ENCODE peak calls at places on chromosomes 1 and 21, in ten cellular contexts. W is HCT116, C is endothelial cell of umbilical vein, M is uterus, N is body of pancreas, D is ovary, X is esophagus squamous epithelium, F is tibial nerve, R is esophagus muscularis mucosa, K is sigmoid colon. Z is an unnamed sample.

GRCh38 chr1:5485968-5486665 is 506.1 kb downstream of the NPHP4 start:
- DNase-seq in D (no peak), W (no peak), R (no peak), K (no peak), F (no peak), N (no peak), M (no peak), C (no peak), X (no peak), Z (no peak)

GRCh38 chr1:17134724-17135123 is 15.5 kb upstream of the PADI2 start:
- DNase-seq in C (no peak), W (no peak), R (no peak), K (no peak), N (no peak), F (no peak), M (no peak), X (no peak), D (no peak), Z (no peak)

GRCh38 chr1:65105596-65105995 is 42.4 kb upstream of the AK4 start:
- DNase-seq in X (no peak), R (no peak), F (no peak), W (no peak), K (no peak), D (no peak), C (no peak), M (no peak), N (no peak), Z (no peak)

GRCh38 chr1:68111804-68112436 is 61.5 kb upstream of the DIRAS3 start:
- DNase-seq in C (peak; percentile 88), K (peak; percentile 88), R (peak; percentile 92), N (peak; percentile 55), W (peak; percentile 45), D (peak; percentile 82), F (peak; percentile 41), X (no peak), M (peak; percentile 64), Z (peak; percentile 93)

GRCh38 chr1:239819075-239819474 is 272.6 kb upstream of the FMN2 start:
- DNase-seq in W (no peak), F (no peak), R (no peak), K (no peak), M (no peak), C (no peak), X (no peak), N (no peak), D (no peak), Z (no peak)

GRCh38 chr21:46118305-46118870 is 20.5 kb downstream of the COL6A2 start:
- DNase-seq in X (no peak), C (no peak), D (peak; percentile 20), M (no peak), R (no peak), F (peak; percentile 10), K (peak; percentile 60), N (no peak), W (no peak), Z (no peak)

GRCh38 chr1:208004851-208005250 is 93.9 kb upstream of the CD34 start:
- DNase-seq in F (no peak), N (no peak), M (no peak), K (no peak), X (no peak), D (no peak), C (no peak), R (no peak), W (no peak), Z (peak; percentile 65)

GRCh38 chr1:8161546-8162110 is 135.5 kb upstream of the ERRFI1 start:
- DNase-seq in F (no peak), K (no peak), R (no peak), X (no peak), W (no peak), C (no peak), D (no peak), M (no peak), N (no peak), Z (no peak)

GRCh38 chr1:18299441-18300338 is 181.0 kb upstream of the KLHDC7A start:
- DNase-seq in F (no peak), M (no peak), W (peak; percentile 10), D (no peak), K (no peak), C (no peak), X (no peak), R (no peak), N (peak; percentile 26), Z (no peak)

GRCh38 chr1:156740679-156741612 is at the start of gene MRPL24:
- DNase-seq in D (peak; percentile 98), W (peak; percentile 100), K (peak; percentile 99), N (peak; percentile 98), R (peak; percentile 99), M (peak; percentile 97), C (peak; percentile 99), F (peak; percentile 95), X (peak; percentile 91), Z (peak; percentile 99)

GRCh38 chr1:64092851-64093371 is 110.5 kb upstream of the UBE2U start:
- DNase-seq in M (no peak), R (no peak), X (no peak), C (no peak), F (no peak), K (no peak), W (no peak), N (no peak), D (no peak), Z (no peak)

GRCh38 chr1:6378096-6378746 is 15.3 kb downstream of the ACOT7 start:
- DNase-seq in K (no peak), N (no peak), F (no peak), X (no peak), D (no peak), M (no peak), R (no peak), W (no peak), C (no peak), Z (no peak)

GRCh38 chr1:94417962-94418663 is at the start of gene ABCD3:
- DNase-seq in K (peak; percentile 99), F (peak; percentile 95), W (peak; percentile 83), M (peak; percentile 99), C (peak; percentile 98), R (peak; percentile 98), D (peak; percentile 98), X (peak; percentile 74), N (peak; percentile 96), Z (peak; percentile 97)
- TF ChIP-seq POLR2A in K (peak; percentile 74), F (peak; percentile 66), W (peak; percentile 63), M (peak; percentile 91), C (peak; percentile 66), R (peak; percentile 22), D (peak; percentile 40), X (peak; percentile 40), N (peak; percentile 94), Z (peak; percentile 52)

DNA sequence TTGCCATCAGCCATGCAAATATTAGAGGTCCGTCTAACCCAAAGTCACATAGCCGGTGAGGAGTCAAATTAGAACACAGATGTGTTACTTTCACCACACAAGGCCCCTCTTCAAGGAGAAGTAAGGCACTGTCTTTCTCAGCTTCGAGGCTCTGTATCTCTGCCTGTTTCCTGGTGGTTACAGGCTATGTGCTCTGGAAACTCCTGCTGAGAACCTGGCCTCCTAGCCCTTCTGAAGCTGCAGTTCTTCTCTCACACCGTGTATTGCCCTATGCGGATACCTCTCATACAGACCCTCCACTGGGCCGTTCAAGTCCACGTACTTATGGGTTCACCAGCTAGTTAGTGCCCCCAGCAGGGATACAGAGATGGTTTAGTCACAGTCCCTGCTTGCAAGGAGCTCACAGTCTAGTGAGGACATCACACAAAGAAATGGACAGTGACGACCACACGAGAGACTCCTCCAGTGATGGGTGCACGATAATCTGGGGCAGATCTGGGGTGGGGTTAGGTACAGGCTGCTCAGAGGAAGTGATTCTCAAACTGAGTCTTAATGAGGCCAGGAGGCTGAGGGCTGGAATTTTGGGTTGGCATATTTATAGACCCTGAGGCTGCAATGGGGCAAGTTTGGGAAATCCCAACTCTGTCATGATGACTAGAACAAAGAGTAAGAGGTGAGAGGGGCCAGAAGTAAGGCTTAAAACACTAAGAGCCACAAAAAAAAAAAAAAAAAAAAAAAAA is 22.8 kb upstream of the ELOA start:
- DNase-seq in X (no peak), W (no peak), D (no peak), F (no peak), M (no peak), R (no peak), K (no peak), C (no peak), N (no peak), Z (peak; percentile 37)
- TF ChIP-seq POLR2A in X (no peak), W (no peak), D (no peak), F (no peak), M (no peak), R (no peak), K (no peak), C (no peak), N (no peak), Z (no peak)

GRCh38 chr1:3772715-3773571 is at the start of gene SMIM1:
- DNase-seq in F (no peak), K (peak; percentile 74), X (no peak), D (peak; percentile 39), M (no peak), N (no peak), W (no peak), R (no peak), C (no peak), Z (no peak)
- TF ChIP-seq POLR2A in F (no peak), K (no peak), X (no peak), D (no peak), M (no peak), N (no peak), W (no peak), R (no peak), C (no peak), Z (no peak)

GRCh38 chr1:220786337-220787068 is at the start of gene MTARC1:
- DNase-seq in R (no peak), X (no peak), W (no peak), N (peak; percentile 76), C (peak; percentile 39), M (peak; percentile 40), D (peak; percentile 43), F (no peak), K (peak; percentile 83), Z (no peak)
- TF ChIP-seq POLR2A in R (no peak), X (no peak), W (peak; percentile 31), N (peak; percentile 61), C (no peak), M (no peak), D (no peak), F (no peak), K (no peak), Z (no peak)

GRCh38 chr1:224435318-224435763 is 744 bp upstream of the WDR26 start:
- DNase-seq in R (no peak), W (no peak), D (no peak), N (no peak), M (no peak), C (peak; percentile 42), X (no peak), K (no peak), F (no peak), Z (peak; percentile 95)

GRCh38 chr1:224435999-224436398 is 1.4 kb upstream of the WDR26 start:
- DNase-seq in N (no peak), K (no peak), M (no peak), D (no peak), X (no peak), F (no peak), W (no peak), C (no peak), R (no peak), Z (no peak)

GRCh38 chr1:224433671-224434446 is 738 bp downstream of the WDR26 start:
- DNase-seq in R (no peak), D (peak; percentile 59), M (peak; percentile 46), F (peak; percentile 18), K (peak; percentile 70), X (no peak), C (peak; percentile 46), N (peak; percentile 44), W (no peak), Z (no peak)

GRCh38 chr1:224433041-224433670 is 1.4 kb downstream of the WDR26 start:
- DNase-seq in M (peak; percentile 17), N (no peak), K (no peak), W (no peak), F (no peak), R (no peak), X (no peak), C (peak; percentile 59), D (peak; percentile 20), Z (no peak)

GRCh38 chr1:224434447-224435317 is at the start of gene WDR26:
- DNase-seq in N (peak; percentile 74), M (peak; percentile 66), C (peak; percentile 81), X (peak; percentile 49), R (no peak), F (peak; percentile 57), D (peak; percentile 73), W (peak; percentile 58), K (peak; percentile 90), Z (peak; percentile 80)
- TF ChIP-seq POLR2A in N (peak; percentile 79), M (peak; percentile 61), C (peak; percentile 88), X (no peak), R (peak; percentile 35), F (peak; percentile 67), D (peak; percentile 4), W (peak; percentile 69), K (peak; percentile 50), Z (peak; percentile 90)